ENCODE peak calls at places on chromosomes 3 and 15, in four cellular contexts. One of them, this sample, is unnamed.

GRCh38 chr3:168398371-168399030 is 302.8 kb upstream of the GOLIM4 start:
- DNase-seq in AG04450: peak
- DNase-seq in dorsolateral prefrontal cortex: no peak
- DNase-seq in NCI-H1436: no peak
- DNase-seq in this sample: no peak

GRCh38 chr15:57198654-57199241 is 177.6 kb upstream of the CGNL1 start:
- DNase-seq in AG04450: no peak
- DNase-seq in dorsolateral prefrontal cortex: no peak
- DNase-seq in NCI-H1436: peak
- DNase-seq in this sample: no peak

GRCh38 chr3:195151866-195152526 is 119.0 kb downstream of the XXYLT1 start:
- DNase-seq in AG04450: no peak
- DNase-seq in dorsolateral prefrontal cortex: no peak
- DNase-seq in NCI-H1436: no peak
- DNase-seq in this sample: no peak

GRCh38 chr3:154120903-154121235 is 321 bp upstream of the ARHGEF26 start:
- DNase-seq in AG04450: no peak
- DNase-seq in dorsolateral prefrontal cortex: no peak
- DNase-seq in NCI-H1436: no peak
- DNase-seq in this sample: no peak

GRCh38 chr3:134464693-134465385 is 20.9 kb downstream of the ANAPC13 start:
- DNase-seq in AG04450: no peak
- DNase-seq in dorsolateral prefrontal cortex: no peak
- DNase-seq in NCI-H1436: no peak
- DNase-seq in this sample: no peak

GRCh38 chr3:172128852-172129251 is 89.5 kb downstream of the FNDC3B start:
- DNase-seq in AG04450: no peak
- DNase-seq in dorsolateral prefrontal cortex: no peak
- DNase-seq in NCI-H1436: no peak
- DNase-seq in this sample: no peak

GRCh38 chr15:97078556-97078955 is 748.1 kb downstream of the NR2F2 start:
- DNase-seq in AG04450: no peak
- DNase-seq in dorsolateral prefrontal cortex: no peak
- DNase-seq in NCI-H1436: no peak
- DNase-seq in this sample: no peak

GRCh38 chr15:40044717-40045571 is 6.0 kb upstream of the SRP14 start:
- DNase-seq in AG04450: no peak
- DNase-seq in dorsolateral prefrontal cortex: peak
- DNase-seq in NCI-H1436: peak
- DNase-seq in this sample: peak

GRCh38 chr3:128278761-128279593 is 125.7 kb downstream of the EEFSEC start:
- DNase-seq in AG04450: peak
- DNase-seq in dorsolateral prefrontal cortex: peak
- DNase-seq in NCI-H1436: no peak
- DNase-seq in this sample: no peak

GRCh38 chr3:154324919-154325318 is 632 bp upstream of the DHX36 start:
- DNase-seq in AG04450: no peak
- DNase-seq in dorsolateral prefrontal cortex: no peak
- DNase-seq in NCI-H1436: peak
- DNase-seq in this sample: no peak

GRCh38 chr3:129984124-129984523 is 9.6 kb downstream of the TRH start:
- DNase-seq in AG04450: no peak
- DNase-seq in dorsolateral prefrontal cortex: no peak
- DNase-seq in NCI-H1436: no peak
- DNase-seq in this sample: no peak

GRCh38 chr3:46857485-46858341 is 5.5 kb downstream of the MYL3 start:
- DNase-seq in AG04450: no peak
- DNase-seq in dorsolateral prefrontal cortex: no peak
- DNase-seq in NCI-H1436: no peak
- DNase-seq in this sample: no peak

GRCh38 chr3:156677536-156677935 is 3.1 kb downstream of the TIPARP start:
- DNase-seq in AG04450: no peak
- DNase-seq in dorsolateral prefrontal cortex: no peak
- DNase-seq in NCI-H1436: no peak
- DNase-seq in this sample: no peak

GRCh38 chr3:49133226-49133951 is 539 bp upstream of the LAMB2 start:
- DNase-seq in AG04450: peak
- DNase-seq in dorsolateral prefrontal cortex: peak
- DNase-seq in NCI-H1436: peak
- DNase-seq in this sample: peak

GRCh38 chr15:66644815-66645345 is 57.2 kb upstream of the SMAD6 start:
- DNase-seq in AG04450: peak
- DNase-seq in dorsolateral prefrontal cortex: no peak
- DNase-seq in NCI-H1436: no peak
- DNase-seq in this sample: no peak

GRCh38 chr15:98674336-98674735 is 26.0 kb downstream of the IGF1R start:
- DNase-seq in AG04450: no peak
- DNase-seq in dorsolateral prefrontal cortex: no peak
- DNase-seq in NCI-H1436: no peak
- DNase-seq in this sample: no peak

GRCh38 chr3:45180051-45180450 is 33.9 kb upstream of the CDCP1 start:
- DNase-seq in AG04450: no peak
- DNase-seq in dorsolateral prefrontal cortex: no peak
- DNase-seq in NCI-H1436: no peak
- DNase-seq in this sample: no peak

GRCh38 chr3:22979581-22979980 is 223.5 kb upstream of the UBE2E2 start:
- DNase-seq in AG04450: no peak
- DNase-seq in dorsolateral prefrontal cortex: no peak
- DNase-seq in NCI-H1436: no peak
- DNase-seq in this sample: no peak

GRCh38 chr3:186700267-186700666 is 16.9 kb upstream of the KNG1 start:
- DNase-seq in AG04450: no peak
- DNase-seq in dorsolateral prefrontal cortex: no peak
- DNase-seq in NCI-H1436: no peak
- DNase-seq in this sample: no peak

GRCh38 chr3:140203510-140203909 is 268.5 kb downstream of the CLSTN2 start:
- DNase-seq in AG04450: no peak
- DNase-seq in dorsolateral prefrontal cortex: no peak
- DNase-seq in NCI-H1436: peak
- DNase-seq in this sample: peak

GRCh38 chr3:151356791-151357460 is 27.6 kb upstream of the P2RY13 start:
- DNase-seq in AG04450: no peak
- DNase-seq in dorsolateral prefrontal cortex: no peak
- DNase-seq in NCI-H1436: no peak
- DNase-seq in this sample: no peak

GRCh38 chr3:194527726-194528125 is 40.9 kb upstream of the ATP13A3 start:
- DNase-seq in AG04450: no peak
- DNase-seq in dorsolateral prefrontal cortex: no peak
- DNase-seq in NCI-H1436: no peak
- DNase-seq in this sample: no peak

GRCh38 chr3:186807231-186807630 is 949 bp upstream of the RFC4 start:
- DNase-seq in AG04450: no peak
- DNase-seq in dorsolateral prefrontal cortex: no peak
- DNase-seq in NCI-H1436: no peak
- DNase-seq in this sample: no peak

GRCh38 chr3:101577276-101577675 is 3.3 kb downstream of the PCNP start:
- DNase-seq in AG04450: no peak
- DNase-seq in dorsolateral prefrontal cortex: no peak
- DNase-seq in NCI-H1436: no peak
- DNase-seq in this sample: no peak

GRCh38 chr15:23797747-23798157 is 110.6 kb upstream of the NDN start:
- DNase-seq in AG04450: no peak
- DNase-seq in dorsolateral prefrontal cortex: no peak
- DNase-seq in NCI-H1436: peak
- DNase-seq in this sample: no peak

GRCh38 chr3:177602601-177603136 is 405.4 kb upstream of the TBL1XR1 start:
- DNase-seq in AG04450: no peak
- DNase-seq in dorsolateral prefrontal cortex: no peak
- DNase-seq in NCI-H1436: peak
- DNase-seq in this sample: peak